ENCODE peak calls at places on chromosomes 4 and X, in four cellular contexts. L, O, A and P are unnamed samples.

GRCh38 chrX:42093756-42094155 is 170.4 kb upstream of the CASK start:
- DNase-seq in A (no peak), O (no peak), L (no peak), P (peak)

GRCh38 chrX:24395775-24396174 is 35.3 kb downstream of the SUPT20HL1 start:
- DNase-seq in L (no peak), A (no peak), O (peak), P (peak)

GRCh38 chr4:76105652-76106051 is 31.1 kb downstream of the ART3 start:
- DNase-seq in L (no peak), O (no peak), A (no peak), P (no peak)

GRCh38 chr4:85828295-85828910 is 353.5 kb downstream of the ARHGAP24 start:
- DNase-seq in A (no peak), L (no peak), O (peak), P (no peak)

GRCh38 chrX:155132110-155132509 is 60.8 kb downstream of the BRCC3 start:
- DNase-seq in A (no peak), L (no peak), O (no peak), P (no peak)

GRCh38 chr4:147994076-147994475 is 262.2 kb downstream of the ARHGAP10 start:
- DNase-seq in O (no peak), A (no peak), L (no peak), P (peak)

GRCh38 chr4:182478475-182478874 is 235.3 kb downstream of the TENM3 start:
- DNase-seq in A (no peak), L (no peak), O (peak), P (peak)

GRCh38 chrX:19377799-19378198 is 34.1 kb downstream of the PDHA1 start:
- DNase-seq in L (no peak), O (no peak), A (no peak), P (no peak)

GRCh38 chrX:37745354-37745753 is 34.5 kb upstream of the CYBB start:
- DNase-seq in A (peak), L (peak), O (peak), P (peak)

GRCh38 chr4:14887842-14888433 is 114.3 kb upstream of the CPEB2 start:
- DNase-seq in A (no peak), O (no peak), L (no peak), P (no peak)

GRCh38 chr4:106763044-106763443 is 273.1 kb downstream of the DKK2 start:
- DNase-seq in L (no peak), A (no peak), O (peak), P (no peak)

GRCh38 chr4:69731261-69731660 is 29.2 kb downstream of the SULT1B1 start:
- DNase-seq in L (no peak), A (no peak), O (no peak), P (peak)

GRCh38 chr4:25030283-25031076 is at the start of gene LGI2:
- DNase-seq in L (peak), A (peak), O (peak), P (no peak)

GRCh38 chr4:1855334-1856070 is 454 bp downstream of the LETM1 start:
- DNase-seq in L (peak), A (no peak), O (peak), P (peak)

GRCh38 chrX:103461156-103461555 is 58.1 kb downstream of the RAB40A start:
- DNase-seq in L (no peak), A (no peak), O (no peak), P (no peak)

GRCh38 chr4:151418385-151418784 is 9.4 kb downstream of the FHIP1A start:
- DNase-seq in O (peak), L (no peak), A (no peak), P (peak)

GRCh38 chr4:7547368-7548040 is 112.8 kb upstream of the PSAPL1 start:
- DNase-seq in A (no peak), L (no peak), O (no peak), P (no peak)

GRCh38 chr4:28225005-28225404 is 1364.4 kb downstream of the STIM2 start:
- DNase-seq in A (no peak), O (peak), L (no peak), P (peak)

GRCh38 chr4:26015133-26015651 is 101.2 kb downstream of the SMIM20 start:
- DNase-seq in L (peak), O (peak), A (no peak), P (no peak)

GRCh38 chr4:152165146-152165545 is 370.7 kb downstream of the FBXW7 start:
- DNase-seq in O (no peak), A (no peak), L (no peak), P (no peak)

GRCh38 chrX:96770315-96770714 is 85.7 kb downstream of the DIAPH2 start:
- DNase-seq in L (no peak), O (peak), A (no peak), P (peak)

GRCh38 chr4:80989921-80990544 is 40.5 kb upstream of the BMP3 start:
- DNase-seq in O (peak), A (no peak), L (no peak), P (peak)

GRCh38 chr4:80407246-80407645 is 71.7 kb downstream of the CFAP299 start:
- DNase-seq in A (no peak), L (peak), O (peak), P (no peak)

GRCh38 chr4:52425751-52426326 is 233.3 kb downstream of the USP46 start:
- DNase-seq in L (no peak), A (no peak), O (no peak), P (no peak)

GRCh38 chr4:56575820-56576429 is 70.3 kb downstream of the ARL9 start:
- DNase-seq in L (no peak), A (no peak), O (peak), P (peak)

GRCh38 chr4:74152841-74153240 is 5.1 kb upstream of the MTHFD2L start:
- DNase-seq in L (no peak), A (no peak), O (no peak), P (no peak)